ENCODE peak calls at places on chromosomes 5 and 9, in five cellular contexts. Y is GM12891, P is thyroid gland, U is GM12892, X is heart left ventricle. L is an unnamed sample.

GRCh38 chr9:113566011-113566711 is 102.6 kb downstream of the RGS3 start:
- DNase-seq in Y (no peak), X (no peak), U (no peak), P (no peak), L (no peak)

GRCh38 chr9:134518004-134518606 is 123.5 kb upstream of the COL5A1 start:
- DNase-seq in P (no peak), Y (no peak), X (peak; percentile 71), U (no peak), L (no peak)

GRCh38 chr5:33957789-33958575 is 21.8 kb downstream of the RXFP3 start:
- DNase-seq in Y (no peak), X (no peak), U (no peak), P (no peak), L (no peak)

GRCh38 chr9:93304574-93305496 is 120.9 kb downstream of the WNK2 start:
- DNase-seq in X (peak; percentile 79), Y (peak; percentile 52), U (peak; percentile 53), P (peak; percentile 71), L (peak; percentile 78)

GRCh38 chr5:65871182-65871581 is 55.2 kb upstream of the ERBIN start:
- DNase-seq in Y (no peak), X (no peak), P (no peak), U (no peak), L (no peak)

GRCh38 chr5:124746916-124747769 is 704 bp upstream of the ZNF608 start:
- DNase-seq in U (no peak), P (peak; percentile 85), Y (no peak), X (peak; percentile 78), L (no peak)

GRCh38 chr9:86047361-86047760 is 52.0 kb downstream of the GOLM1 start:
- DNase-seq in U (no peak), Y (no peak), P (no peak), X (no peak), L (no peak)

GRCh38 chr5:88683506-88684135 is 199.4 kb downstream of the MEF2C start:
- DNase-seq in U (no peak), X (no peak), P (no peak), Y (no peak), L (no peak)

GRCh38 chr9:8895498-8896224 is 1096.1 kb upstream of the DMAC1 start:
- DNase-seq in Y (no peak), X (no peak), U (no peak), P (no peak), L (peak; percentile 9)

GRCh38 chr5:131635755-131636479 is 888 bp upstream of the RAPGEF6 start:
- DNase-seq in P (no peak), U (no peak), Y (no peak), X (no peak), L (no peak)

GRCh38 chr5:80957031-80957761 is 3.0 kb upstream of the RASGRF2 start:
- DNase-seq in P (no peak), Y (no peak), X (no peak), U (no peak), L (no peak)

GRCh38 chr9:70043689-70044449 is at the start of gene MAMDC2:
- DNase-seq in P (peak; percentile 72), U (no peak), Y (no peak), X (peak; percentile 84), L (peak; percentile 69)
- TF ChIP-seq POLR2A in P (no peak), U (no peak), Y (no peak), X (peak; percentile 50), L (peak; percentile 49)

GRCh38 chr5:53109436-53110127 is at the start of gene MOCS2:
- DNase-seq in Y (peak; percentile 89), X (peak; percentile 94), P (peak; percentile 92), U (peak; percentile 88), L (peak; percentile 92)
- TF ChIP-seq POLR2A in Y (peak; percentile 83), X (peak; percentile 82), P (no peak), U (peak; percentile 90), L (peak; percentile 97)

DNA sequence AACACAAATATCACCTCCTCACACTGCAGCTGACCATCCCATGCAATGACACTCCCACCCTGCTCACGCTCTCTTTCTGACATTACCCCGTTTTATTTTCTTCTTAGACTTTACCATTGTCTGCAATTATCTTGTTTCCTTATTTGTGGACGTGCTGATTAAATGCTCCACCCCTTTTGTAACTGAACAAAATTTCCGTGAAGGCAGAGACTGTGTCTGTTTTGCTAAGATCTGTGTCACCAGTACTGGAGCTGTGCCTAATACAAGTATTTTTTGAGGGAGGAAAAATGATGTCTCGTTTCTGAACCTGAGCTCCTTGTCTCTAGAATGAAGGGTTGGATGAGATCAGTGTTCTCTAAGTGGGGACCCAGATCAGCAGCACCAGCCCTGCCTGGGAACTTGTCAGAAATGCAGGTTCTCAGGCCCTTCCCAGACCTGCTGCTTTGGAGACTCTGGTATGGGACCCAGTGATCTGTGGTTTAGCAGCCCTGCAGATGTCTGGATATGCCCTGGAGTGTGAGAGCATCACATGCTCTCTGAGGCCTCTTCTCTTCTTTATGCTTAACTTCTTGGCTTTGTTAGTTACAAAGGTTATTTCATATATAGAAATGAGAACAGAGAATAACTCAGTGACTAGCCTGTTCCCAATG is 181.7 kb upstream of the GAS1 start:
- DNase-seq in U (no peak), X (no peak), Y (no peak), P (no peak), L (no peak)
- TF ChIP-seq POLR2A in U (no peak), X (no peak), Y (no peak), P (no peak), L (no peak)

DNA sequence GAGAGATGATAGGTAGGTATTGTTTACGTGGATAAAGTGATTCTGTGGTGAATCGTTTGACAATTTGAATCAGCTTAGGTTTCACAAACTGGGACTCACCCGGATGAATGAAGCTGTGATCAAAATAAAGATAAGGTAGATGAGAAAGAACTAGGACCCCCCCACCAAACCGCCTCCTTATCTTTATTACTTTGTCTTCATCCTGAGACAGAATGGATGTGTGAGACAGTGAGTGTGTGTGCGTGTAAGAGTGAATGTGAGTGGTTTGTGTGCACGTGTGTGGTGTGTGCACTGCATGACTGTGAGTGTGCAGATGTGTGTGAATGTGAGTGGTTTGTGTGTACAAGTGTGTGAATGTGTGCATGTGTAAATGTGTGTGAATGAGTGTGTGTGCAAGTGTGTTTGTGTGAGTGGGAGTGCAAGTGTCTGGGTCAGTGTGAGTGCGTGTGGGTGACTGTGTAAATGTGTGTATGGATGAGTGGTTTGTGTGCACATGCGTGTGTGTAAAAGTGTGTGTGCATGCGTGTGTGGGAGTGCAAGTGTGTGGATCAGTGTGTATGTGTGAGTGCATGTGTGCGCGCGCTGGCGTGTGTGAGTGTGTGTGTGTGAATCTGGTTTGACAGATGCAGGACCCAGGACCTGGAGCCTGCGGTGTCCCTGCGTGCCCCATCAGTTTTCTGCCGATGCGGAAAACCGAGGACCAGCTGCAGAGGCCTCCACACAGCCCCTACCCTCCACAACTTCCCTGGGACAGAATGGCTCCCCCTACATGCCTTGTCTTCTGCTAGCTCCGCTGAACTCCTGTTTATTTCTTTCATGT is 11.4 kb upstream of the ENG start:
- DNase-seq in X (no peak), U (no peak), Y (no peak), P (no peak), L (no peak)
- TF ChIP-seq POLR2A in X (no peak), U (no peak), Y (no peak), P (no peak), L (no peak)

GRCh38 chr9:29802454-29802853 is 2229.2 kb upstream of the C9orf72 start:
- DNase-seq in U (no peak), P (no peak), X (no peak), Y (no peak), L (no peak)

GRCh38 chr9:29806941-29807625 is 2233.8 kb upstream of the C9orf72 start:
- DNase-seq in P (no peak), Y (no peak), X (no peak), U (no peak), L (no peak)
- TF ChIP-seq POLR2A in P (no peak), Y (no peak), X (no peak), U (no peak), L (no peak)

DNA sequence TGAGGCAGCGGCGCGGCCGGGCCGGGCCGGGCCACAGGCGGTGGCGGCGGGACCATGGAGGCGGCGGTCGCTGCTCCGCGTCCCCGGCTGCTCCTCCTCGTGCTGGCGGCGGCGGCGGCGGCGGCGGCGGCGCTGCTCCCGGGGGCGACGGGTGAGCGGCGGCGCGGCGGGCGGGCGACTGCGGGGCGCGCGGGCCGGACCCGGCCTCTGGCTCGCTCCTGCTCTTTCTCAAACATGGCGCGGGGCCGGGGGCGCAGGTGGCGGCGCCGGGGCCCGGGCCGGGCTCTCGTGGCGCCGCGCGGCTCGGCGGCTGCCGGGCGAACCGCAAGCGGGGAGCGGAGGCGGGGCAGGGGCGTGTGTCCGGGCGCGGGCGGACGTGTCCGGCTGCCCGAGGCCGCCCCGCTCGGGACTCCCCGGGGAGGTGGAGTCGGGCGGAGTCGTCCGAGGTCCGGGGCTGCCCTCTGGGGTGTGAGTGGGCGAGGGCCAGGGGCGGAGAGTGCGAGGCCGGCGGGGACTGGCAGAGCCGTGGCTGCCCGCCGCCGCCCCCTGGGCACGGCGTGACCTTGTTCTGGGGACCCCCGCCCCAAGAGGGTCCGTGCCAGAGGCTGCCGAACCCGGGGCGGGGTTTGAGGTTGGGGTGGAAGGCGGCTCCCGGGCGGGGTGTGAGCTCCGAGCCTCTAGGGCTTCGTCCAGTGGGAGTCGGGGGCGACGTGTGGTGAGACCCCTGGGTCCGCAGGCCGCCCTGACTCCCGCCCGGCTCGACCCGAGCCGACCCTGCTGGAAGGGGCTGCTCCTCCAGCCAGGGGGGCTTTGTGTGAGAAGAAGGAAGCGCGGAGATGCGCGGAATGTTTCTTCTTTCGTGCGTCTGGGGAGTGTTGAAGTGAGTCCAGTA is 485 bp downstream of the TGFBR1 start:
- DNase-seq in U (peak; percentile 62), X (peak; percentile 89), P (peak; percentile 84), Y (peak; percentile 60), L (peak; percentile 96)
- TF ChIP-seq POLR2A in U (no peak), X (no peak), P (peak; percentile 35), Y (no peak), L (peak; percentile 82)

DNA sequence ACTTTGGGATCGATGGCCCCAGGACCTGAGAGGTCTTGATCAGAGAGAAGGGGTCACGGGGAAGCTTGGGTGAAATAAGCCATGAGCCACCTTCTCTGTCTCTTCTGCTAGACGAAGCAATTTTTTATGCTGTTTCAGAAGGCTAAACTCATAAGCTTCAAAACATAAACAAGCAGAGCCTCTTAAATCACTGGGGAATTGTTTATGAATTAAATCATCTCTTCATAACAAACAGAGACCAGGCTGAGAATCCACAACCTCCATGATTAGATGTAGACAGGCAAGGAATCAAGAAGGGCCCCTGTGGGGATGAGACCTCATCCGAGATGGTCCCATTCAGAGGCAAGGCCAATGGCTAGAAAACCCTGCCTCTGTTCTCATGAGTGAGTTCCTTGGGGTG is 21.7 kb upstream of the TCOF1 start:
- DNase-seq in P (no peak), Y (no peak), U (no peak), X (no peak), L (no peak)
- TF ChIP-seq POLR2A in P (no peak), Y (no peak), U (no peak), X (no peak), L (no peak)

GRCh38 chr5:95647331-95647659 is 718 bp downstream of the RFESD start:
- DNase-seq in U (no peak), X (no peak), Y (no peak), P (no peak), L (no peak)

GRCh38 chr5:95643152-95643551 is 3.4 kb upstream of the RFESD start:
- DNase-seq in U (no peak), P (no peak), X (no peak), Y (no peak), L (no peak)

GRCh38 chr5:95644351-95645042 is 2.1 kb upstream of the RFESD start:
- DNase-seq in X (peak; percentile 34), U (no peak), P (peak; percentile 47), Y (no peak), L (no peak)

GRCh38 chr5:95647886-95648860 is 1.6 kb downstream of the RFESD start:
- DNase-seq in U (no peak), P (no peak), X (no peak), Y (no peak), L (no peak)

GRCh38 chr5:95646569-95647330 is at the start of gene RFESD:
- DNase-seq in X (peak; percentile 100), P (peak; percentile 100), Y (peak; percentile 63), U (peak; percentile 71), L (peak; percentile 81)
- TF ChIP-seq POLR2A in X (peak; percentile 94), P (peak; percentile 68), Y (peak; percentile 80), U (peak; percentile 83), L (peak; percentile 81)

L was measured in H54.